ENCODE peak calls at places on chromosomes 16 and 17, in five cellular contexts. U, X, P, F and M are unnamed samples.

GRCh38 chr16:75063549-75064082 is 53.0 kb downstream of the LDHD start:
- DNase-seq in P (no peak), U (no peak), F (no peak), X (no peak), M (no peak)

GRCh38 chr17:6894206-6894528 is 62.6 kb upstream of the TEKT1 start:
- DNase-seq in X (peak; percentile 45), P (peak; percentile 9), F (peak; percentile 41), U (no peak), M (no peak)

GRCh38 chr17:75250009-75250471 is 11.4 kb downstream of the GGA3 start:
- DNase-seq in U (no peak), X (peak; percentile 82), F (peak; percentile 37), P (peak; percentile 85), M (peak; percentile 46)

GRCh38 chr17:39194985-39195524 is 2.4 kb downstream of the CACNB1 start:
- DNase-seq in U (no peak), F (no peak), P (no peak), X (no peak), M (no peak)

GRCh38 chr16:69494993-69495392 is 70.6 kb downstream of the CYB5B start:
- DNase-seq in U (no peak), P (no peak), X (peak; percentile 39), F (peak; percentile 16), M (no peak)

GRCh38 chr16:1640261-1640956 is 28.2 kb downstream of the CRAMP1 start:
- DNase-seq in P (no peak), F (no peak), X (no peak), U (no peak), M (no peak)

GRCh38 chr17:68603027-68603426 is 1.9 kb upstream of the FAM20A start:
- DNase-seq in X (no peak), U (no peak), F (no peak), P (no peak), M (no peak)

GRCh38 chr16:89373355-89374110 is 116.8 kb downstream of the ANKRD11 start:
- DNase-seq in X (no peak), U (no peak), F (no peak), P (peak; percentile 71), M (no peak)

GRCh38 chr16:5873221-5873620 is 775.6 kb upstream of the EEF2KMT start:
- DNase-seq in F (no peak), X (no peak), U (no peak), P (no peak), M (no peak)

GRCh38 chr16:84761448-84762368 is 58.1 kb upstream of the CRISPLD2 start:
- DNase-seq in X (no peak), P (peak; percentile 49), F (no peak), U (no peak), M (no peak)

GRCh38 chr17:19304209-19304608 is 58.3 kb downstream of the B9D1 start:
- DNase-seq in P (peak; percentile 26), F (peak; percentile 14), X (no peak), U (no peak), M (no peak)

GRCh38 chr16:75317101-75317522 is 65.7 kb upstream of the BCAR1 start:
- DNase-seq in F (no peak), X (peak; percentile 47), U (no peak), P (peak; percentile 35), M (no peak)

GRCh38 chr16:57479043-57479421 is 7.3 kb downstream of the DOK4 start:
- DNase-seq in X (peak; percentile 27), U (no peak), F (no peak), P (no peak), M (no peak)
- TF ChIP-seq CTCF in X (no peak), U (no peak), F (no peak), P (no peak), M (no peak)

GRCh38 chr17:76736349-76737081 is 616 bp downstream of the SRSF2 start:
- DNase-seq in X (peak; percentile 59), U (peak; percentile 66), F (peak; percentile 68), P (peak; percentile 63), M (peak; percentile 68)
- TF ChIP-seq CTCF in X (no peak), U (peak; percentile 47), F (no peak), P (peak; percentile 41), M (no peak)

GRCh38 chr16:10031473-10031872 is 150.8 kb downstream of the GRIN2A start:
- DNase-seq in P (no peak), U (no peak), F (no peak), X (no peak), M (no peak)
- TF ChIP-seq CTCF in P (peak; percentile 22), U (no peak), F (no peak), X (no peak), M (no peak)

GRCh38 chr16:31471241-31471874 is 594 bp upstream of the TGFB1I1 start:
- DNase-seq in X (no peak), P (no peak), F (no peak), U (no peak), M (no peak)

GRCh38 chr16:31474173-31474714 is 2.3 kb downstream of the TGFB1I1 start:
- DNase-seq in F (no peak), U (no peak), P (peak; percentile 49), X (no peak), M (no peak)

GRCh38 chr16:31471875-31472558 is at the start of gene TGFB1I1:
- DNase-seq in F (peak; percentile 41), U (no peak), P (peak; percentile 67), X (peak; percentile 33), M (no peak)

GRCh38 chr16:31473300-31474052 is 1.5 kb downstream of the TGFB1I1 start:
- DNase-seq in U (no peak), X (no peak), F (no peak), P (no peak), M (no peak)

GRCh38 chr16:31472559-31473203 is 729 bp downstream of the TGFB1I1 start:
- DNase-seq in X (peak; percentile 38), U (no peak), F (peak; percentile 54), P (peak; percentile 91), M (no peak)
- TF ChIP-seq CTCF in X (peak; percentile 17), U (peak; percentile 54), F (peak; percentile 33), P (peak; percentile 76), M (no peak)

GRCh38 chr16:67349172-67349571 is 22.6 kb downstream of the LRRC36 start:
- DNase-seq in U (no peak), P (peak; percentile 46), F (no peak), X (no peak), M (no peak)
- TF ChIP-seq CTCF in U (peak; percentile 36), P (peak; percentile 55), F (peak; percentile 52), X (peak; percentile 31), M (peak; percentile 52)

GRCh38 chr16:7691533-7691932 is 358.9 kb downstream of the RBFOX1 start:
- DNase-seq in U (no peak), F (no peak), P (no peak), X (no peak), M (no peak)

GRCh38 chr16:7688811-7689210 is 356.2 kb downstream of the RBFOX1 start:
- DNase-seq in U (no peak), X (no peak), P (no peak), F (no peak), M (no peak)

DNA sequence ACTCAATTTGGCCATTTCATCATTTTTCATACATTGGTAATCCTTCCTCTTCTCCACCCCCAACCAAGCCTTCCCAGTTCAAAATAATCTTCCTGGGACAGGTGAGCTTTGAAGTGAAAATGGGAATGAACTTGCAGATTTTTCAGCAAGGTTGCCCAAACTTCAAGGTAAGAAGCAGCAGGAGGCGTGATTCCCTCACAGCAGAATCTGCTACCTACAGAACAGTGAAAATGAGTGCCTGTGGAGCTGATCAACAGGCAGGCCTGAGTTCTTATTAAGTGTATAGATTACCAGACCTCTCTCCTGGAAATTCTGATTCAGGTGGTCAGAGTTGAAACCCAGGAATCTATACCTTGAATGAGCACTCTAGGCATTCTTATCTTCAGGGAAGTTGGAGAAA is 356.6 kb downstream of the RBFOX1 start:
- DNase-seq in X (no peak), U (no peak), F (no peak), P (no peak), M (no peak)
- TF ChIP-seq CTCF in X (no peak), U (no peak), F (no peak), P (no peak), M (no peak)